ENCODE peak calls at places on chromosomes 11 and 22, in five cellular contexts. F, E, V, S and R are unnamed samples.

GRCh38 chr11:130571519-130571918 is 123.1 kb downstream of the ADAMTS15 start:
- DNase-seq in F (no peak), E (no peak), V (no peak), S (no peak), R (no peak)

GRCh38 chr22:32850591-32851517 is 49.3 kb downstream of the TIMP3 start:
- DNase-seq in F (no peak), E (peak), V (no peak), S (no peak), R (peak)

GRCh38 chr22:28988455-28988854 is 73.2 kb downstream of the C22orf31 start:
- DNase-seq in F (no peak), E (no peak), V (no peak), S (no peak), R (no peak)

GRCh38 chr11:117606211-117606610 is 190.8 kb downstream of the DSCAML1 start:
- DNase-seq in F (no peak), E (no peak), V (no peak), S (no peak), R (no peak)

GRCh38 chr11:59207988-59208432 is 4.7 kb downstream of the MPEG1 start:
- DNase-seq in F (peak), E (no peak), V (peak), S (peak), R (no peak)

GRCh38 chr11:19332476-19332875 is 91.7 kb upstream of the E2F8 start:
- DNase-seq in F (no peak), E (no peak), V (no peak), S (no peak), R (no peak)

GRCh38 chr11:1333091-1333772 is 23.8 kb upstream of the TOLLIP start:
- DNase-seq in F (no peak), E (no peak), V (no peak), S (no peak), R (no peak)

GRCh38 chr11:102780491-102780918 is at the start of gene MMP10:
- DNase-seq in F (no peak), E (no peak), V (no peak), S (peak), R (no peak)

GRCh38 chr11:124970925-124971324 is 16.9 kb downstream of the CCDC15 start:
- DNase-seq in F (no peak), E (no peak), V (peak), S (peak), R (no peak)

GRCh38 chr22:25475554-25476022 is 88.9 kb upstream of the GRK3 start:
- DNase-seq in F (peak), E (no peak), V (no peak), S (peak), R (no peak)

GRCh38 chr22:48478529-48479265 is 1349.0 kb downstream of the BRD1 start:
- DNase-seq in F (no peak), E (no peak), V (no peak), S (no peak), R (peak)

GRCh38 chr11:85182437-85183109 is 444.6 kb downstream of the DLG2 start:
- DNase-seq in F (peak), E (no peak), V (peak), S (peak), R (no peak)

GRCh38 chr22:27292542-27293298 is 508.8 kb downstream of the MN1 start:
- DNase-seq in F (no peak), E (no peak), V (no peak), S (no peak), R (no peak)

GRCh38 chr11:123943738-123944137 is at the start of gene OR6T1:
- DNase-seq in F (no peak), E (no peak), V (no peak), S (no peak), R (no peak)

GRCh38 chr11:67442504-67443398 is 525 bp downstream of the CORO1B start:
- DNase-seq in F (no peak), E (no peak), V (no peak), S (no peak), R (no peak)

GRCh38 chr11:73189315-73189714 is 28.8 kb upstream of the P2RY2 start:
- DNase-seq in F (no peak), E (peak), V (no peak), S (no peak), R (peak)

GRCh38 chr11:125236072-125236825 is 71.7 kb downstream of the PKNOX2 start:
- DNase-seq in F (no peak), E (no peak), V (no peak), S (no peak), R (no peak)

GRCh38 chr11:29634248-29634647 is 382.6 kb downstream of the KCNA4 start:
- DNase-seq in F (no peak), E (no peak), V (no peak), S (no peak), R (no peak)

GRCh38 chr11:119803139-119803538 is 74.1 kb upstream of the NECTIN1 start:
- DNase-seq in F (no peak), E (no peak), V (no peak), S (no peak), R (no peak)

GRCh38 chr11:128904872-128905344 is 13.8 kb downstream of the KCNJ5 start:
- DNase-seq in F (peak), E (no peak), V (peak), S (peak), R (no peak)

GRCh38 chr11:16774920-16775603 is 36.6 kb downstream of the C11orf58 start:
- DNase-seq in F (no peak), E (no peak), V (no peak), S (no peak), R (no peak)

GRCh38 chr11:107606122-107606521 is 15.2 kb downstream of the ELMOD1 start:
- DNase-seq in F (no peak), E (no peak), V (no peak), S (no peak), R (no peak)

GRCh38 chr11:131584694-131585592 is 214.5 kb downstream of the NTM start:
- DNase-seq in F (peak), E (no peak), V (no peak), S (no peak), R (peak)
- TF ChIP-seq CTCF in F (peak), E (no peak), V (no peak), S (peak), R (no peak)

DNA sequence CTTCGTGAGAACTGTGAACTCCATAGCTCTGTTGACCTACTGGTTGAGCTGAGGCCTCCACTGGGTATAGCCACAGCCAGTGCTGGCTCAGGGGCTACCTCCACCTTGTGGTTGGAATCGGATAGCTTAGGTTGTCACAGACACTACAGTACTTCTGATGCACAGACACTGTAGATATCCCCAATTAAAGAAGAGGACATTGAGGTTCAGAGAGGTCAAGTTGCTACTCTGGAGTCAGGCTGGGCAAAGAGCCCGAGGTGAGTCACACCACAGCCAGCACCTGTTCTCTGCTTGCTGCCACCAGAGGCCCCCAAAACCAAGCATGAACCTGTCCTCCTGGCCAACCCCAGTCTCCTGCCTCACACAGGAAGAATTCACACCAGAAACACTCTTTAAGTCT is 5.4 kb downstream of the UFD1 start:
- DNase-seq in F (no peak), E (no peak), V (no peak), S (no peak), R (no peak)
- TF ChIP-seq CTCF in F (no peak), E (no peak), V (no peak), S (peak), R (no peak)

DNA sequence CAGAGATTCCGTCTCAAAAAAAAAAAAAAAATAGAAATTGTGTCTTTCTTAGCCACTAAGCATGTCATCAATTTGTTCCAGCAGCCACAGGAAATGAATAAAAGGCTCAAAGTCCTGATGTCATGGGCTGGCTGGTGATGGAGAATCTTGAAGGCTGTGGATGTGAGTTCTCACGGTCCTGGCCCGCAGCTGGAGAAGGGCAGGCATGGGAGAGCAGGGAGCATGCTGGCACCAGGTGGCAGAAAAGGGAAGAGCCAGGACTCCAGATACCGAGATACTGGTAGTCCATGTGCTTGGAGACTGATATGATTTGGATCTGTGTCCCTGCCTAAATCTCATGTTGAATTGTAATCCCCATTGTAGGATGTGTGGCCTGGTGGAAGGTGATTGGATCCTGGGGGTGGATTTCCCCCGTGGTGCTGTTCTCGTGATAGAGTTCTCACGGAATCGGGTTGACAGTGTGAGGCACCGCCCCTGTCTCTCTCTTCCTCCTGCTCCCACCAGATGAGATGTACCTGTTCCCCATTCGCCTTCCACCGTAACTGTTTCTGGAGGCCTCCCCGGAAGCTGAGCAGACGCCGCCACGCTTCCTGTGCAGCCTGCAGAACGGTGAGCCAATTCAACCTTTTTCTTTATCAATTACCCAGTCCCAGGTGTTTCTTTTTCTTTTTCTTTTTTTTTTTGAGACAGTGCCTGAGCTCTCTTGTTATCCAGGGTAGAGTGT is 18.1 kb downstream of the MRGPRD start:
- DNase-seq in F (no peak), E (peak), V (no peak), S (peak), R (peak)
- TF ChIP-seq CTCF in F (no peak), E (no peak), V (no peak), S (no peak), R (no peak)

DNA sequence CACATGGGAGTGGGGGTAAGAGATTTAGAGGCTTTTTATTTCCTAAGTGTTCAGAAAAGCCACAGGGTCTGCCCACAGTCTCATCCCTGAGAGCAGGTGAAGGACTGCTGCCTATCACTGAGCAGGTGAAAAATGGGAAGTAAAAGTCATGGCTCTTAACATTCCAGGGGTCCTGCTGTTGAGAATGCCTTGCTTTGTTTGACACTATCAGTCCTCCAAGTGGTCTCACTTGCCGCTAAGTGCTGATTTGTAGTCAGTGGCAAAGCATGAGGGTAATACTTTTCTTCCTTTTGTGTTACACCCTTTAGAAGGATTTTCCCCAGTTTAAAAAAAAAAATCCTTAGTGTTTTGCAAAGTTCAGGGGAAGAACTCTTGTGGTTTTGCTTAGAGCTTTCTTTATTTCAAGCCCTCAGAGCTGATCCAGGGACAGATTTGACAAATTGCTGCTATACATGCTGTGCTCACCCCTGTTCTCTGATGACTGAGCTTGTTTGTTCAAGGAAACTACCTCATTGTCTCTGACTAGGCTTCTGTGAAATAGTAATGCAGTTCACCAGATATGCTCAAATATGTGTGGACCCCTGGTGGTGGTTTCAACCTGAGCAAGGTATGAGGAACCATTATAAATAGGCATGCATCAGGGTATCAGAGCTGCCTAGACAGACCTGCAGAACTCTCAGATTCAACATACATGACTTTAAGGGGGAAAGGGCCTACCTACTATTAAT is 141.0 kb downstream of the ARHGAP42 start:
- DNase-seq in F (peak), E (no peak), V (peak), S (peak), R (no peak)
- TF ChIP-seq CTCF in F (peak), E (no peak), V (no peak), S (peak), R (no peak)

GRCh38 chr11:82315093-82315492 is 418.6 kb downstream of the FAM181B start:
- DNase-seq in F (peak), E (no peak), V (no peak), S (no peak), R (no peak)
- TF ChIP-seq CTCF in F (peak), E (no peak), V (no peak), S (peak), R (no peak)

GRCh38 chr11:57638811-57639320 is 10.8 kb downstream of the YPEL4 start:
- DNase-seq in F (peak), E (no peak), V (no peak), S (no peak), R (no peak)

GRCh38 chr11:57640068-57640800 is 9.5 kb downstream of the YPEL4 start:
- DNase-seq in F (no peak), E (no peak), V (no peak), S (no peak), R (no peak)

GRCh38 chr11:57639321-57640067 is 10.2 kb downstream of the YPEL4 start:
- DNase-seq in F (peak), E (no peak), V (no peak), S (peak), R (no peak)

GRCh38 chr11:57641426-57641825 is 8.3 kb downstream of the YPEL4 start:
- DNase-seq in F (no peak), E (no peak), V (peak), S (peak), R (no peak)

DNA sequence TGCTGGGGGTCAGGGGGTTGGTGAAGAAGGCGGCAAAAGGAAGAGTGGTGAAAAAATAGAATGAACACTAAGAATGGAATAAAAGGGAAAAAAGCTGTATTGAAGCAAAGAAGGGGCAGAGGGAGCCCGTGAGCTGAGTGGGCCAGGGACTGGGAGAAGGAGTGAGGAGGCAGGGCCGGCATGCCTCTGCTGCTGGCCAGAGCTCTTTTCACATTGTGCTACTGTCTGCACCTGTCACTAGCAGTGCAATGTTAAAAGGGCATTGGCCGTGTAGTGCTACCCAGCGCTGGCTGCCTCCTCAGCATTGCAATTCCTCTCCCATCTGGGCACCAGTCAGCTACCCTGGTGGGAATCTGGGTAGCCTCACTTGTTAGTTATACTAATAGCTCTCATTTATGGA is 8.7 kb downstream of the YPEL4 start:
- DNase-seq in F (no peak), E (no peak), V (peak), S (no peak), R (no peak)
- TF ChIP-seq CTCF in F (peak), E (no peak), V (peak), S (peak), R (no peak)

GRCh38 chr11:8070417-8071101 is 10.5 kb upstream of the TUB start:
- DNase-seq in F (no peak), E (no peak), V (no peak), S (peak), R (peak)
- TF ChIP-seq CTCF in F (peak), E (no peak), V (peak), S (peak), R (no peak)

DNA sequence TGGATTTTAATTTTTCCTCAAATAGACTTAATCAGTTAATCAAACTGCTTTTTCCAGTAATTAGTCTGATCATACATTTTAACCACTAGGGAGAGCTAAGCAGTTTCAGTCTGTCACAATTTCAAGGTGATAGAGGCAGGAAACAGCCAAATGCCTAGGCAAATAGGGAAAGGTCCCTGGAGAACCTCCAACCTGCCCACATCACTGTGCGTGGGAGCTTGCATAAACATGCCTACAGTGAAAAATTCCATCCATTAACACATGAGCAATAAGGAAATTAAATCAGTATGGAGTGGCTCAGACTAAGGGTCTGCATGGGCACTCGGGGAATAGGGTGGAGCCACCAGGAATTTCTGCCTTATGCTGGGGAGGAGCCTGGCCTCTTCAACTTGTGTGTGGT is 74.6 kb downstream of the AASDHPPT start:
- DNase-seq in F (no peak), E (no peak), V (peak), S (peak), R (no peak)
- TF ChIP-seq CTCF in F (no peak), E (no peak), V (no peak), S (no peak), R (no peak)